ENCODE peak calls at places on chromosomes 12 and 14, in five cellular contexts. Z, S, U, M and K are unnamed samples.

GRCh38 chr12:53575502-53576264 is 50.5 kb downstream of the ATF7 start:
- DNase-seq in Z (no peak), S (no peak), U (no peak), M (peak; percentile 91), K (no peak)

GRCh38 chr12:65858831-65859230 is 34.5 kb downstream of the HMGA2 start:
- DNase-seq in Z (no peak), S (no peak), U (peak; percentile 71), M (peak; percentile 68), K (no peak)

GRCh38 chr12:75786071-75786470 is 245.5 kb downstream of the PHLDA1 start:
- DNase-seq in Z (no peak), S (no peak), U (no peak), M (no peak), K (no peak)

GRCh38 chr12:46269429-46270241 is 792 bp upstream of the SLC38A1 start:
- DNase-seq in Z (peak; percentile 76), S (peak; percentile 63), U (no peak), M (no peak), K (peak; percentile 78)

GRCh38 chr12:8828514-8829127 is 6.2 kb downstream of the A2ML1 start:
- DNase-seq in Z (peak; percentile 80), S (no peak), U (no peak), M (no peak), K (no peak)

GRCh38 chr12:67593041-67593870 is 55.3 kb upstream of the DYRK2 start:
- DNase-seq in Z (peak; percentile 50), S (no peak), U (no peak), M (peak; percentile 5), K (no peak)

GRCh38 chr12:54217774-54218221 is 29.0 kb upstream of the SMUG1 start:
- DNase-seq in Z (peak; percentile 83), S (no peak), U (no peak), M (no peak), K (peak; percentile 57)

GRCh38 chr14:21087294-21088091 is 11.0 kb downstream of the ZNF219 start:
- DNase-seq in Z (peak; percentile 99), S (no peak), U (peak; percentile 85), M (peak; percentile 85), K (no peak)

GRCh38 chr12:52251367-52252055 is 18.5 kb downstream of the KRT7 start:
- DNase-seq in Z (no peak), S (no peak), U (no peak), M (no peak), K (no peak)

GRCh38 chr12:106034316-106034715 is 104.4 kb downstream of the NUAK1 start:
- DNase-seq in Z (no peak), S (no peak), U (no peak), M (no peak), K (no peak)

GRCh38 chr12:49094104-49094948 is at the start of gene DHH:
- DNase-seq in Z (no peak), S (no peak), U (peak; percentile 40), M (no peak), K (no peak)

GRCh38 chr12:132393991-132394949 is 64.9 kb upstream of the GALNT9 start:
- DNase-seq in Z (no peak), S (no peak), U (no peak), M (no peak), K (no peak)